ENCODE peak calls at places on chromosomes 16 and 17, in four cellular contexts. W, Z, R and G are unnamed samples.

GRCh38 chr16:68734782-68735181 is 2.3 kb upstream of the CDH1 start:
- DNase-seq in W (no peak), Z (no peak), R (no peak), G (no peak)

GRCh38 chr17:59004338-59005111 is 102.2 kb downstream of the TRIM37 start:
- DNase-seq in W (peak; percentile 74), Z (peak; percentile 75), R (peak; percentile 40), G (peak; percentile 55)

GRCh38 chr17:82073446-82073845 is 7.8 kb upstream of the DUS1L start:
- DNase-seq in W (no peak), Z (no peak), R (no peak), G (no peak)

GRCh38 chr16:84181144-84181915 is 5.5 kb downstream of the TAF1C start:
- DNase-seq in W (no peak), Z (no peak), R (no peak), G (no peak)

GRCh38 chr16:68985855-68986254 is 119.6 kb upstream of the HAS3 start:
- DNase-seq in W (no peak), Z (no peak), R (peak; percentile 12), G (no peak)

GRCh38 chr16:27475561-27475960 is 73.6 kb downstream of the IL21R start:
- DNase-seq in W (no peak), Z (no peak), R (peak; percentile 70), G (no peak)

GRCh38 chr17:49987681-49988441 is 7.2 kb downstream of the DLX3 start:
- DNase-seq in W (no peak), Z (no peak), R (peak; percentile 50), G (no peak)

GRCh38 chr17:42456223-42457106 is 2.2 kb upstream of the ATP6V0A1 start:
- DNase-seq in W (peak; percentile 34), Z (peak; percentile 8), R (peak; percentile 34), G (peak; percentile 54)

GRCh38 chr17:82848022-82848592 is 8.3 kb upstream of the ZNF750 start:
- DNase-seq in W (peak; percentile 63), Z (peak; percentile 35), R (no peak), G (no peak)

GRCh38 chr16:75376475-75376907 is 56.8 kb downstream of the CFDP1 start:
- DNase-seq in W (no peak), Z (no peak), R (no peak), G (no peak)

GRCh38 chr16:65598626-65599025 is 476.8 kb upstream of the CDH11 start:
- DNase-seq in W (no peak), Z (no peak), R (peak; percentile 4), G (no peak)

GRCh38 chr17:49624896-49625295 is 49.2 kb downstream of the NXPH3 start:
- DNase-seq in W (no peak), Z (no peak), R (no peak), G (no peak)

GRCh38 chr17:39264119-39264518 is 38.4 kb upstream of the STAC2 start:
- DNase-seq in W (no peak), Z (no peak), R (no peak), G (no peak)

GRCh38 chr16:88784074-88784855 is 755 bp downstream of the PIEZO1 start:
- DNase-seq in W (peak; percentile 36), Z (peak; percentile 57), R (peak; percentile 82), G (peak; percentile 72)

GRCh38 chr16:12341966-12342365 is 365.4 kb downstream of the SNX29 start:
- DNase-seq in W (no peak), Z (no peak), R (peak; percentile 17), G (no peak)

GRCh38 chr16:66986559-66986958 is 1.8 kb upstream of the CES4A start:
- DNase-seq in W (no peak), Z (no peak), R (no peak), G (no peak)

GRCh38 chr17:32525116-32525515 is 38.3 kb downstream of the CDK5R1 start:
- DNase-seq in W (no peak), Z (no peak), R (peak; percentile 33), G (no peak)

GRCh38 chr17:4375039-4375748 is 8.7 kb upstream of the UBE2G1 start:
- DNase-seq in W (peak; percentile 62), Z (peak; percentile 66), R (no peak), G (peak; percentile 73)

GRCh38 chr17:49565948-49566491 is 9.7 kb upstream of the NXPH3 start:
- DNase-seq in W (no peak), Z (no peak), R (no peak), G (no peak)

GRCh38 chr17:29613371-29613837 is 9.3 kb downstream of the CORO6 start:
- DNase-seq in W (peak; percentile 93), Z (peak; percentile 95), R (peak; percentile 46), G (peak; percentile 89)

GRCh38 chr17:55089955-55090573 is 121.5 kb downstream of the STXBP4 start:
- DNase-seq in W (peak; percentile 61), Z (peak; percentile 53), R (peak; percentile 57), G (peak; percentile 36)

GRCh38 chr17:38333635-38334295 is 10.0 kb downstream of the GPR179 start:
- DNase-seq in W (peak; percentile 57), Z (peak; percentile 30), R (peak; percentile 46), G (peak; percentile 77)

GRCh38 chr17:51643702-51644490 is 383.6 kb downstream of the UTP18 start:
- DNase-seq in W (no peak), Z (no peak), R (no peak), G (no peak)

GRCh38 chr16:65500007-65500406 is 378.1 kb upstream of the CDH11 start:
- DNase-seq in W (no peak), Z (no peak), R (peak; percentile 32), G (no peak)

GRCh38 chr17:7634384-7634783 is 4.4 kb downstream of the SHBG start:
- DNase-seq in W (no peak), Z (no peak), R (peak; percentile 76), G (peak; percentile 58)

GRCh38 chr16:31001507-31002251 is 8.8 kb downstream of the STX1B start:
- DNase-seq in W (no peak), Z (no peak), R (no peak), G (no peak)

GRCh38 chr16:26816266-26816665 is 250.5 kb upstream of the C16orf82 start:
- DNase-seq in W (no peak), Z (no peak), R (no peak), G (no peak)

GRCh38 chr16:85819245-85819644 is 19.8 kb downstream of the COX4I1 start:
- DNase-seq in W (peak; percentile 89), Z (peak; percentile 90), R (peak; percentile 76), G (peak; percentile 84)

GRCh38 chr17:81532490-81533287 is 4.5 kb downstream of the FSCN2 start:
- DNase-seq in W (no peak), Z (no peak), R (no peak), G (no peak)

GRCh38 chr16:29701214-29701555 is 22.2 kb downstream of the QPRT start:
- DNase-seq in W (no peak), Z (no peak), R (no peak), G (no peak)

GRCh38 chr17:28716740-28717577 is 709 bp downstream of the RAB34 start:
- DNase-seq in W (no peak), Z (no peak), R (peak; percentile 44), G (no peak)

GRCh38 chr17:59684967-59685366 is 22.3 kb downstream of the PTRH2 start:
- DNase-seq in W (no peak), Z (no peak), R (no peak), G (no peak)

GRCh38 chr17:69154267-69154666 is 12.6 kb upstream of the ABCA6 start:
- DNase-seq in W (no peak), Z (no peak), R (no peak), G (no peak)

GRCh38 chr17:512926-513325 is 160.3 kb upstream of the RPH3AL start:
- DNase-seq in W (no peak), Z (no peak), R (no peak), G (no peak)

GRCh38 chr17:8922451-8922850 is 43.1 kb downstream of the PIK3R5 start:
- DNase-seq in W (no peak), Z (no peak), R (peak; percentile 83), G (no peak)

GRCh38 chr16:88505405-88506082 is 52.5 kb downstream of the ZFPM1 start:
- DNase-seq in W (peak; percentile 54), Z (peak; percentile 61), R (peak; percentile 78), G (peak; percentile 57)